ENCODE peak calls at places on chromosomes 4 and X, in nine cellular contexts. X is NB4; P is lower leg skin; L is GM13976; N is heart right ventricle; C is neural progenitor cell; G is astrocyte of the spinal cord; S is body of pancreas; J is activated CD8-positive, alpha-beta T cell treated with anti-CD3 and anti-CD28 coated beads for 36 hours. T is an unnamed sample.

GRCh38 chr4:6983500-6984142 is 59.6 kb upstream of the TADA2B start:
- DNase-seq in J (no peak), P (no peak), X (no peak), S (no peak), C (no peak), G (no peak), L (no peak), N (no peak), T (no peak)

GRCh38 chrX:153723351-153724251 is 586 bp downstream of the BCAP31 start:
- DNase-seq in J (peak; percentile 73), C (peak; percentile 70), S (peak; percentile 48), G (peak; percentile 35), P (no peak), L (peak; percentile 70), N (peak; percentile 36), X (peak; percentile 67), T (peak; percentile 65)

GRCh38 chrX:117053260-117053659 is 590.5 kb upstream of the CT83 start:
- DNase-seq in J (no peak), X (no peak), C (no peak), P (no peak), N (no peak), S (no peak), G (no peak), L (no peak), T (no peak)

GRCh38 chr4:127586922-127587571 is 45.7 kb upstream of the INTU start:
- DNase-seq in G (peak; percentile 36), S (peak; percentile 20), P (no peak), C (peak; percentile 67), J (peak; percentile 21), L (peak; percentile 48), N (no peak), X (peak; percentile 48), T (peak; percentile 43)

GRCh38 chrX:154321624-154322023 is 26.0 kb downstream of the TKTL1 start:
- DNase-seq in N (no peak), C (no peak), L (peak; percentile 37), P (no peak), S (no peak), J (peak; percentile 16), G (no peak), X (no peak), T (no peak)

GRCh38 chr4:14524236-14524635 is 478.0 kb upstream of the CPEB2 start:
- DNase-seq in N (no peak), L (no peak), S (no peak), P (no peak), C (no peak), G (peak; percentile 47), X (no peak), J (no peak), T (no peak)

GRCh38 chr4:152843476-152844107 is 63.8 kb downstream of the ARFIP1 start:
- DNase-seq in N (no peak), J (no peak), G (no peak), X (no peak), P (no peak), C (no peak), S (no peak), L (no peak), T (no peak)

GRCh38 chr4:138919094-138919936 is 96.3 kb upstream of the NOCT start:
- DNase-seq in P (no peak), J (peak; percentile 79), N (peak; percentile 76), L (peak; percentile 44), C (peak; percentile 82), G (peak; percentile 80), S (peak; percentile 52), X (peak; percentile 75), T (peak; percentile 33)

GRCh38 chr4:182142146-182143085 is 100.8 kb upstream of the TENM3 start:
- DNase-seq in X (no peak), P (no peak), J (peak; percentile 4), L (no peak), G (peak; percentile 65), S (peak; percentile 5), C (peak; percentile 73), N (no peak), T (no peak)

GRCh38 chr4:42478509-42478908 is 81.2 kb downstream of the SHISA3 start:
- DNase-seq in S (no peak), P (no peak), N (no peak), L (peak; percentile 23), G (no peak), J (no peak), C (no peak), X (no peak), T (peak; percentile 26)

GRCh38 chr4:86400216-86400615 is 40.4 kb upstream of the MAPK10 start:
- DNase-seq in G (peak; percentile 14), C (no peak), N (no peak), L (no peak), X (no peak), J (no peak), S (no peak), P (no peak), T (no peak)

GRCh38 chr4:35163189-35163588 is 1081.1 kb downstream of the ARAP2 start:
- DNase-seq in N (no peak), L (no peak), P (no peak), J (no peak), G (no peak), C (peak; percentile 27), S (no peak), X (no peak), T (no peak)

GRCh38 chr4:7829687-7830580 is 109.7 kb downstream of the AFAP1 start:
- DNase-seq in L (no peak), S (no peak), N (no peak), J (no peak), X (no peak), G (no peak), C (no peak), P (no peak), T (no peak)

GRCh38 chrX:37998586-37999267 is 7.6 kb upstream of the SYTL5 start:
- DNase-seq in G (peak; percentile 58), C (no peak), S (no peak), P (no peak), X (no peak), J (no peak), L (no peak), N (no peak), T (no peak)

GRCh38 chr4:13088726-13089658 is 395.1 kb downstream of the RAB28 start:
- DNase-seq in J (no peak), P (no peak), L (no peak), C (no peak), S (no peak), G (peak; percentile 5), N (no peak), X (no peak), T (no peak)

GRCh38 chr4:22129454-22130075 is 181.0 kb upstream of the KCNIP4 start:
- DNase-seq in C (peak; percentile 69), L (no peak), G (peak; percentile 32), S (no peak), P (no peak), X (peak; percentile 52), J (peak; percentile 39), N (no peak), T (no peak)

GRCh38 chrX:154804957-154805695 is at the start of gene MPP1:
- DNase-seq in X (peak; percentile 89), L (peak; percentile 90), S (peak; percentile 75), J (peak; percentile 73), G (peak; percentile 66), N (peak; percentile 82), C (peak; percentile 78), P (peak; percentile 93), T (peak; percentile 88)

GRCh38 chrX:30748337-30748960 is 95.2 kb downstream of the GK start:
- DNase-seq in L (no peak), S (no peak), P (no peak), N (no peak), X (no peak), G (no peak), J (no peak), C (no peak), T (no peak)

GRCh38 chrX:144335402-144335801 is 451.5 kb downstream of the UBE2NL start:
- DNase-seq in J (no peak), N (no peak), C (peak; percentile 4), G (no peak), S (no peak), P (no peak), L (no peak), X (peak; percentile 3), T (no peak)
- TF ChIP-seq CTCF in J (no peak), N (no peak), C (peak; percentile 31), G (no peak), S (no peak), P (no peak), L (no peak), X (no peak), T (no peak)

GRCh38 chrX:131734621-131735020 is 190.7 kb downstream of the OR13H1 start:
- DNase-seq in J (no peak), L (no peak), S (no peak), X (no peak), G (peak; percentile 83), C (no peak), N (no peak), P (peak; percentile 91), T (no peak)
- TF ChIP-seq CTCF in J (no peak), L (no peak), S (no peak), X (no peak), G (peak; percentile 6), C (no peak), N (no peak), P (no peak), T (no peak)

DNA sequence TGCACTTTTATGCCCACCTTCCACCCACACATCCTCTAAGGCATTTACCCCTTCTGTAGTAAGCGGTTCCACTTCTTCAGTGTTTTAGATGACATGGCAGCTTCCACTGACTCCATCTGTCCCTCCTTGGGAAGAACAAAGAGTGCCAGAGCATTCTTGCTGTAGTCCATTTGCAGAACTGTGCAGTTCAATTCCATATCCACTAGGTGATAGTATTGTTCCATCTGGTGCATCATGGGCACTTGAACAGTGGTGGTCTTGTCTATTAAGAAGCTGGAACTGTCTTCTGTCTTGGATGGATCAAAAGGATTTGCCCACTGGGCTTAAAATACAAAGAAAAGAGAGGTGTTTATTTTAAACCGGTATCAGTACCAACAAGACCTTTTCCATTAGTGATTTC is 3.5 kb downstream of the SERPINA7 start:
- DNase-seq in J (no peak), L (no peak), G (no peak), P (no peak), C (peak; percentile 25), X (peak; percentile 4), S (no peak), N (no peak), T (no peak)
- TF ChIP-seq CTCF in J (no peak), L (no peak), G (peak; percentile 52), P (no peak), C (peak; percentile 52), X (peak; percentile 22), S (peak; percentile 38), N (no peak), T (no peak)

GRCh38 chr4:119281374-119281773 is 40.6 kb downstream of the FABP2 start:
- DNase-seq in X (no peak), J (no peak), N (no peak), L (no peak), P (no peak), G (no peak), C (no peak), S (no peak), T (no peak)

GRCh38 chr4:119290598-119290997 is 31.3 kb downstream of the FABP2 start:
- DNase-seq in S (no peak), G (no peak), J (no peak), L (no peak), P (no peak), X (no peak), N (no peak), C (no peak), T (no peak)

GRCh38 chr4:119289313-119289712 is 32.6 kb downstream of the FABP2 start:
- DNase-seq in S (no peak), P (no peak), X (no peak), L (no peak), N (no peak), J (no peak), G (no peak), C (no peak), T (no peak)

GRCh38 chr4:119286377-119287002 is 35.4 kb downstream of the FABP2 start:
- DNase-seq in N (no peak), J (peak; percentile 43), S (peak; percentile 35), G (peak; percentile 88), X (peak; percentile 63), L (no peak), P (no peak), C (peak; percentile 38), T (no peak)

GRCh38 chr4:119284876-119285611 is 36.9 kb downstream of the FABP2 start:
- DNase-seq in X (no peak), G (peak; percentile 38), L (no peak), J (no peak), N (no peak), S (no peak), P (no peak), C (no peak), T (no peak)
- TF ChIP-seq CTCF in X (no peak), G (no peak), L (no peak), J (no peak), N (no peak), S (peak; percentile 48), P (no peak), C (no peak), T (no peak)